ENCODE peak calls at places on chromosomes 6 and 20, in seven cellular contexts. One of them, this sample, is unnamed.

GRCh38 chr6:11430036-11430435 is 107.5 kb upstream of the TMEM170B start:
- DNase-seq in GM23338: no peak
- DNase-seq in HepG2: no peak
- DNase-seq in ovary: no peak
- DNase-seq in lower lobe of right lung: no peak
- DNase-seq in cardiac muscle cell: no peak
- DNase-seq in right lobe of liver: no peak
- DNase-seq in this sample: no peak

GRCh38 chr6:12313311-12313991 is 23.3 kb downstream of the EDN1 start:
- DNase-seq in GM23338: no peak
- DNase-seq in lower lobe of right lung: no peak
- DNase-seq in ovary: no peak
- DNase-seq in HepG2: no peak
- DNase-seq in right lobe of liver: no peak
- DNase-seq in cardiac muscle cell: no peak
- DNase-seq in this sample: no peak

GRCh38 chr6:105633814-105634213 is 230.9 kb upstream of the PREP start:
- DNase-seq in GM23338: no peak
- DNase-seq in HepG2: no peak
- DNase-seq in right lobe of liver: no peak
- DNase-seq in ovary: no peak
- DNase-seq in lower lobe of right lung: no peak
- DNase-seq in cardiac muscle cell: no peak
- DNase-seq in this sample: no peak

GRCh38 chr6:42690151-42690702 is 32.2 kb downstream of the PRPH2 start:
- DNase-seq in right lobe of liver: peak
- DNase-seq in cardiac muscle cell: no peak
- DNase-seq in HepG2: no peak
- DNase-seq in ovary: no peak
- DNase-seq in GM23338: no peak
- DNase-seq in lower lobe of right lung: no peak
- DNase-seq in this sample: no peak

GRCh38 chr6:11772109-11772830 is 6.3 kb downstream of the ADTRP start:
- DNase-seq in ovary: peak
- DNase-seq in right lobe of liver: no peak
- DNase-seq in cardiac muscle cell: peak
- DNase-seq in HepG2: no peak
- DNase-seq in lower lobe of right lung: no peak
- DNase-seq in GM23338: no peak
- DNase-seq in this sample: no peak

GRCh38 chr6:74574794-74575193 is 631.1 kb downstream of the COL12A1 start:
- DNase-seq in HepG2: peak
- DNase-seq in GM23338: peak
- DNase-seq in cardiac muscle cell: peak
- DNase-seq in ovary: no peak
- DNase-seq in lower lobe of right lung: no peak
- DNase-seq in right lobe of liver: no peak
- DNase-seq in this sample: no peak

GRCh38 chr20:32971703-32972161 is 32.5 kb downstream of the SUN5 start:
- DNase-seq in cardiac muscle cell: no peak
- DNase-seq in ovary: no peak
- DNase-seq in HepG2: no peak
- DNase-seq in lower lobe of right lung: no peak
- DNase-seq in right lobe of liver: no peak
- DNase-seq in GM23338: no peak
- DNase-seq in this sample: no peak

GRCh38 chr20:16434087-16434664 is 139.1 kb downstream of the KIF16B start:
- DNase-seq in cardiac muscle cell: peak
- DNase-seq in right lobe of liver: no peak
- DNase-seq in HepG2: peak
- DNase-seq in GM23338: peak
- DNase-seq in lower lobe of right lung: peak
- DNase-seq in ovary: peak
- DNase-seq in this sample: no peak

GRCh38 chr6:55704421-55704820 is 125.4 kb upstream of the HMGCLL1 start:
- DNase-seq in cardiac muscle cell: peak
- DNase-seq in GM23338: no peak
- DNase-seq in HepG2: no peak
- DNase-seq in lower lobe of right lung: no peak
- DNase-seq in right lobe of liver: no peak
- DNase-seq in ovary: no peak
- DNase-seq in this sample: no peak

GRCh38 chr6:89932245-89932802 is 38.1 kb downstream of the GJA10 start:
- DNase-seq in cardiac muscle cell: no peak
- DNase-seq in lower lobe of right lung: no peak
- DNase-seq in right lobe of liver: no peak
- DNase-seq in GM23338: no peak
- DNase-seq in ovary: no peak
- DNase-seq in HepG2: no peak
- DNase-seq in this sample: no peak

GRCh38 chr6:169450097-169450496 is 196.5 kb upstream of the THBS2 start:
- DNase-seq in ovary: no peak
- DNase-seq in GM23338: no peak
- DNase-seq in lower lobe of right lung: no peak
- DNase-seq in right lobe of liver: no peak
- DNase-seq in HepG2: no peak
- DNase-seq in cardiac muscle cell: no peak
- DNase-seq in this sample: no peak

DNA sequence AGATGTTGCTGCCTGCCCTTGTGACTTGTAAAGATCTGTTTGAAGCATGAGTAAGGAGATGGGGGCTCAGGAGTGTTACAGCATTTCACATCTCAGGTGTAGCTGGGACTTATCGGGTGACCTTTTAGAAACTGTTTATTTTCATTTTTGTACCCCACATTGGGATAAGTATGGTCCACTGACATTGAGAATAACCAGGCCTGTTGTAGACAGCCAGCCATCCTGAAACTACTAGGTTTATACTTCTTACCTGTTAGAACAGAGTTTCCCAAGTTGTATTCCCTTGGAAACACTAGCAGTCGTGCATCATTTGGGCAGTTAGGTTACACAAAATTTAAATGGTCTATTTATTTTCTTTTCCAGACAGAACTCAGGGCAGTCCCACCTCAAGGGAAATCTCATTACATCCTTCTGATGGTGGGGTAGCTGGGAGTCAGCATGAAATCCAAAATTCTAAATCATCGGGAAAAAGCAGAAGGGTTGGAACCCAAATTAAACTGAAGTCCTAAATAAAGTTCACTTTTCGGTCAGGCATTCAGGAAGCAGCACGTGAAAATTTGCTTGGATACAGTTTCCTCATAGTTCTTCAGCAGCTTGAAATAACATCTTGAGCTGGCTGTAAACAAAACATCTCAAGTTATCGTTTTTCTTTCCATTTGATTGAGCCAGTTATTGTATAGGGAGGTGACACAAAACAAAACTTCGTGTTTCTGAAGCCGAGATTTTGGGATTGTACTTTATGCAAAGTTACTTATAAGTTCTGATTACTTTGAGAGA is 30.5 kb downstream of the FOXO3 start:
- DNase-seq in lower lobe of right lung: no peak
- DNase-seq in GM23338: no peak
- DNase-seq in right lobe of liver: no peak
- DNase-seq in cardiac muscle cell: no peak
- DNase-seq in HepG2: no peak
- DNase-seq in ovary: no peak
- DNase-seq in this sample: no peak
- H3K27ac ChIP-seq in lower lobe of right lung: peak
- H3K27ac ChIP-seq in GM23338: no peak
- H3K27ac ChIP-seq in right lobe of liver: peak
- H3K27ac ChIP-seq in cardiac muscle cell: no peak
- H3K27ac ChIP-seq in HepG2: no peak
- H3K27ac ChIP-seq in ovary: peak
- H3K27ac ChIP-seq in this sample: peak

GRCh38 chr20:6122873-6123649 is at the start of gene FERMT1:
- DNase-seq in lower lobe of right lung: peak
- DNase-seq in HepG2: peak
- DNase-seq in cardiac muscle cell: peak
- DNase-seq in ovary: peak
- DNase-seq in right lobe of liver: peak
- DNase-seq in GM23338: peak
- DNase-seq in this sample: peak
- TF ChIP-seq CTCF in lower lobe of right lung: peak
- TF ChIP-seq CTCF in HepG2: peak
- TF ChIP-seq CTCF in cardiac muscle cell: peak
- TF ChIP-seq CTCF in ovary: no peak
- TF ChIP-seq CTCF in right lobe of liver: no peak
- TF ChIP-seq CTCF in GM23338: no peak
- TF ChIP-seq CTCF in this sample: no peak

GRCh38 chr20:43916073-43916874 is 1.6 kb downstream of the TOX2 start:
- DNase-seq in lower lobe of right lung: no peak
- DNase-seq in right lobe of liver: no peak
- DNase-seq in HepG2: no peak
- DNase-seq in ovary: no peak
- DNase-seq in GM23338: peak
- DNase-seq in cardiac muscle cell: peak
- DNase-seq in this sample: no peak

GRCh38 chr20:43915209-43916072 is 789 bp downstream of the TOX2 start:
- DNase-seq in GM23338: peak
- DNase-seq in cardiac muscle cell: peak
- DNase-seq in right lobe of liver: no peak
- DNase-seq in lower lobe of right lung: no peak
- DNase-seq in ovary: no peak
- DNase-seq in HepG2: no peak
- DNase-seq in this sample: no peak

GRCh38 chr20:43914697-43915208 is at the start of gene TOX2:
- DNase-seq in cardiac muscle cell: peak
- DNase-seq in GM23338: peak
- DNase-seq in lower lobe of right lung: peak
- DNase-seq in right lobe of liver: no peak
- DNase-seq in ovary: no peak
- DNase-seq in HepG2: no peak
- DNase-seq in this sample: no peak

GRCh38 chr20:43913291-43914025 is 1.2 kb upstream of the TOX2 start:
- DNase-seq in lower lobe of right lung: no peak
- DNase-seq in HepG2: no peak
- DNase-seq in cardiac muscle cell: no peak
- DNase-seq in right lobe of liver: no peak
- DNase-seq in ovary: no peak
- DNase-seq in GM23338: peak
- DNase-seq in this sample: no peak

DNA sequence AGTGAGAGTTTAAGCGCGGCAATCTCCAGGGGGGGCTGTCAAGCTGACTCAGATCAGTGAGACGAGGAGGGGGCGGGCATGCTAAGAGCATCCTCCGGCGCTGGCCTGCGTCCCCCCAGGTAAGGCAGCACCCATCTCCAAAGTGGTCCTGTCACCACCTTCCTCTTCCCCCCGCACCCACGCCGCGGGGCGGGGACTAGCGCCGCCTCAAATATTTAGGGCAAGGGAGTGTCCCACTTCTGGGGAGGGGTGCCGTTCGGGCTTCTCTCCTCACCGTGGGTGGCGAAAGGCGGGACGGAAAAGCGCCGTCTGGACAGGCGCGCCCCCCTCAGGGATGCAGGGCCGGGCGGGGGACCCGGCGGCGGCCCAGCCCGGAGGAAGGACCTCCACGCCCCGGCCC is 366 bp upstream of the TOX2 start:
- DNase-seq in GM23338: no peak
- DNase-seq in HepG2: no peak
- DNase-seq in cardiac muscle cell: no peak
- DNase-seq in lower lobe of right lung: no peak
- DNase-seq in ovary: no peak
- DNase-seq in right lobe of liver: no peak
- DNase-seq in this sample: no peak
- H3K27ac ChIP-seq in GM23338: no peak
- H3K27ac ChIP-seq in HepG2: no peak
- H3K27ac ChIP-seq in cardiac muscle cell: no peak
- H3K27ac ChIP-seq in lower lobe of right lung: no peak
- H3K27ac ChIP-seq in ovary: no peak
- H3K27ac ChIP-seq in right lobe of liver: no peak
- H3K27ac ChIP-seq in this sample: no peak

GRCh38 chr20:326645-327031 is 1.3 kb downstream of the SOX12 start:
- DNase-seq in lower lobe of right lung: peak
- DNase-seq in ovary: no peak
- DNase-seq in right lobe of liver: no peak
- DNase-seq in cardiac muscle cell: peak
- DNase-seq in HepG2: no peak
- DNase-seq in GM23338: no peak
- DNase-seq in this sample: no peak
- TF ChIP-seq CTCF in lower lobe of right lung: no peak
- TF ChIP-seq CTCF in ovary: no peak
- TF ChIP-seq CTCF in right lobe of liver: no peak
- TF ChIP-seq CTCF in cardiac muscle cell: no peak
- TF ChIP-seq CTCF in HepG2: no peak
- TF ChIP-seq CTCF in GM23338: no peak
- TF ChIP-seq CTCF in this sample: peak

GRCh38 chr20:48623176-48623905 is 204.5 kb downstream of the PREX1 start:
- DNase-seq in right lobe of liver: no peak
- DNase-seq in cardiac muscle cell: no peak
- DNase-seq in ovary: no peak
- DNase-seq in GM23338: no peak
- DNase-seq in lower lobe of right lung: peak
- DNase-seq in HepG2: no peak
- DNase-seq in this sample: no peak
- H3K27ac ChIP-seq in right lobe of liver: no peak
- H3K27ac ChIP-seq in cardiac muscle cell: no peak
- H3K27ac ChIP-seq in ovary: no peak
- H3K27ac ChIP-seq in GM23338: no peak
- H3K27ac ChIP-seq in lower lobe of right lung: no peak
- H3K27ac ChIP-seq in HepG2: no peak
- H3K27ac ChIP-seq in this sample: no peak